ENCODE peak calls at places on chromosomes 5 and 9, in four cellular contexts. U is HCT116, H is K562, E is H1. C is an unnamed sample. For H3K79me2, the result is how much of the 10 kb centered on the place peaks cover.

GRCh38 chr5:150358261-150359095 is 981 bp downstream of the TCOF1 start:
- DNase-seq in U (peak), H (no peak), E (no peak), C (no peak)

GRCh38 chr5:98349251-98349989 is 424.0 kb upstream of the RGMB start:
- DNase-seq in H (peak), U (peak), E (peak), C (no peak)

GRCh38 chr5:174750720-174751119 is 26.3 kb downstream of the MSX2 start:
- DNase-seq in U (no peak), H (no peak), E (no peak), C (no peak)

GRCh38 chr9:125356032-125356431 is 94.4 kb downstream of the GAPVD1 start:
- DNase-seq in H (no peak), E (no peak), U (no peak), C (no peak)

GRCh38 chr9:137077010-137077747 is at the start of gene UAP1L1:
- DNase-seq in H (peak), E (no peak), U (no peak), C (no peak)

GRCh38 chr9:42852133-42852532 is 668.7 kb downstream of the SPATA31A6 start:
- DNase-seq in U (no peak), H (no peak), E (peak), C (no peak)

GRCh38 chr5:35316611-35317307 is 86.5 kb upstream of the PRLR start:
- DNase-seq in U (no peak), H (no peak), E (no peak), C (no peak)

GRCh38 chr9:15206949-15207696 is 99.9 kb downstream of the TTC39B start:
- DNase-seq in E (no peak), H (no peak), U (no peak), C (no peak)

GRCh38 chr5:86974910-86975309 is 292.8 kb upstream of the RASA1 start:
- DNase-seq in U (no peak), E (no peak), H (no peak), C (no peak)

GRCh38 chr5:180830253-180831138 is 27.9 kb upstream of the MGAT1 start:
- DNase-seq in H (no peak), E (no peak), U (no peak), C (no peak)

GRCh38 chr5:80854583-80854982 is 105.6 kb upstream of the RASGRF2 start:
- DNase-seq in U (no peak), H (no peak), E (no peak), C (no peak)

GRCh38 chr5:31811210-31811609 is 172.3 kb downstream of the PDZD2 start:
- DNase-seq in U (peak), E (no peak), H (no peak), C (no peak)
- H3K79me2 ChIP-seq in U (under half), E (under half), H (under half), C (under half)

DNA sequence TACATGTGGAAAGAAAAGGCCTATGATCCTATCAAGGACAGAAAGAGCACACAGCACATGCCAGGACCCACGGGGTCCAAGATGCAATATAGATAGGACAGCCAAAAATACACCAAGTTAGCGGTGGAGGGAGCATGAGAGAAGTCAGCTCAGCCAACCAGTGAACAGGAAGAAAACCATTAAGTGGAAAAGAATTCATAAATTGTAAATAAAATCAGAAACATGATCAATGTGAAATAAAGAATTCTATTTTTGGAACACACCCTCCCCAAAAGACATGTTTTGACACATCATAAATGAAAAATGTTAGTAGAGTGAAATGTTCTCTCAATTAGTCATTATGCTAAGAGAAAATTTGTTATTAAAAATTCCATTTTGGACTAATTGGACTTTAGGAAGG is 35.7 kb downstream of the ATPSCKMT start:
- DNase-seq in E (no peak), U (no peak), H (no peak), C (no peak)
- TF ChIP-seq EGR1 in E (no peak), U (no peak), H (no peak), C (no peak)

DNA sequence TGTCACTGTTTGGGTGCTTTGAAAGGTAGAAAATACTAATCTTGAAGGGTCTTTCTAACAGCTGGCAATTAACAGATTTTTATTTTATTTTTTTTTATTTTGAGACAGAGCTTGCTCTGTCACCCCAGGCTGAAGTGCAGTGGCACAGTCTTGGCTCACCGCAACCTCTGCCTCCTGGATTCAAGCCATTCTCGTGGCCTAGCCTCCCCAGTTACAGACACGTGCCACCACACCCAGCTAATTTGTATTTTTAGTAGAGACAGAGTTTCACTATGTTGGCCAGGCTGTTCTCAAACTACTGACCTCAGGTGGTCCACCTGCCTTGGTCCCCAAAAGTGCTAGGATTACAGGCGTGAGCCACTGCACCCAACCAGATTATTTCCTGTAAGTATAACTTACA is 12.8 kb upstream of the APC start:
- DNase-seq in H (no peak), U (no peak), E (no peak), C (no peak)
- H3K79me2 ChIP-seq in H (under half), U (under half), E (half or more), C (under half)

GRCh38 chr9:111525056-111525977 is at the start of gene ZNF483:
- DNase-seq in H (peak), U (peak), E (peak), C (no peak)
- TF ChIP-seq EGR1 in H (no peak), U (no peak), E (no peak), C (no peak)

GRCh38 chr5:113520429-113520828 is 6.9 kb downstream of the YTHDC2 start:
- DNase-seq in U (no peak), H (no peak), E (no peak), C (peak)
- H3K79me2 ChIP-seq in U (half or more), H (under half), E (under half), C (under half)

DNA sequence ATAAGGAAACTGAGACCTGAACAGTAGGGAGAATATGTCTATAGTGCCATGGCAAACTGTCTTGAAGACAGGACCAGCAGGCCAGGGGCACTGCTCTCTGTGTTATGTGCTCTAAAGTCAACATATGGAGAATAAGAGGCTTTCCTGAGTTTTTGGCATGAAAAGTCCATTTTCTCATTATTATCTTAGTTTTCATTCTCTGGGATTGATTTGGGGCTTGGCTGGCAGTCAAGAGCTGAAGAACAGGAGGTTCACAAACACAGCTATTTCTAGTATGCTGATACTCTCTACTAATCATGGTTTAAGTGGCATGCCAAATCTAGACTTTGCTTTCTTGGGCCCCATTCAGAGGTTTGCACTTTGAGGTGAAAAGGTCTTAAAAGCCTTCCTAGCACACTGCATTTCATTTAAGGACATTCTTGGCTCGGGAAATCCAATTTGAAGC is 404.4 kb downstream of the ZNF608 start:
- DNase-seq in E (no peak), H (no peak), U (no peak), C (no peak)
- TF ChIP-seq EGR1 in E (no peak), H (no peak), U (no peak), C (no peak)

DNA sequence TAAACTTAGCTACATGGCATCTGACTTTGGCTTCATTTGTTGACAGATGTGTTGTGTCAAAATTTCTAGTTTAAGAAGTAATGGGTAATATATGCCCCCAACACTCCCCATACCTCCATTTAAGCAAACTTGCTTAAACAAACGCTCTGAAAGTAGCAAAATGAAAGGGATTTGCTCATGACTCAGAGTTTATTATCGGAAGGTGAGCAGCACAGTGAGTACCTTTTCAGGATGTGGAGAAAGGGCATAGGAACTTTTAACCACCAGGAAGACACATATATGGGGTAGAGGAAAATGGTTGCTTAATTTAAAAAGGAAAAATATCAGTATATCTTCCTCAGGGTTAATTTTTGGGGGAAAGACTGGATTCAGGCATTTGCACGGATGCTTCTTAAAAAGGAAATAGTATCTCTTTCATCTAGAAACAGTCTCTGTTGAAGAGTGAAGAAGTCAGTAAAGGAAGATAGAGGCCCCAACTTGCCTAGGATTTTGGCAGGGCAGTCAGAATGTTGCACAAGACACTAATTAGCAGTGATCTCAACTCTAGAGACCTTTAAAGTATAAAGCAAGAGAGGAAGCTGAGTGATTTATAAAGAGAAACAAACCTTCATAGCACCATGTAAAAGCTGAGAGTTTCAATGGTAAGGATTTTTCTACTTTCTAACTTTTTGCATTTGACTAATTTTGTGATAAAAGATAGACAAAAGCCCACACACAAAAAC is 155.1 kb downstream of the TRIO start:
- DNase-seq in H (no peak), E (no peak), U (no peak), C (no peak)
- H3K79me2 ChIP-seq in H (under half), E (under half), U (under half), C (under half)

DNA sequence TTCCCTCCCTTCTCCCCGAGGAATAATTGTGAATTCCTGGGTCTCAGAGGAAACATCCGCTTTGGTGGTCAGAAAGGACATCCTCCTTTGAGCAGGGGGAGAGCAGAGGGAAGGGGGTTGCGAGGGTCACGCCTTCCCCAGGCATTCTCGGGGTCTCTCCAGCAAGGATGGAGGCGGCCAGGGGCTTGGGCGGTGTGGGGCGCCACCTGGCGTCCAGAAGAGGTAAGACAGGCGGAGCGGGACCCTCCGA is 129.1 kb downstream of the KCNIP1 start:
- DNase-seq in H (peak), U (no peak), E (no peak), C (no peak)
- TF ChIP-seq EGR1 in H (no peak), U (no peak), E (no peak), C (no peak)

DNA sequence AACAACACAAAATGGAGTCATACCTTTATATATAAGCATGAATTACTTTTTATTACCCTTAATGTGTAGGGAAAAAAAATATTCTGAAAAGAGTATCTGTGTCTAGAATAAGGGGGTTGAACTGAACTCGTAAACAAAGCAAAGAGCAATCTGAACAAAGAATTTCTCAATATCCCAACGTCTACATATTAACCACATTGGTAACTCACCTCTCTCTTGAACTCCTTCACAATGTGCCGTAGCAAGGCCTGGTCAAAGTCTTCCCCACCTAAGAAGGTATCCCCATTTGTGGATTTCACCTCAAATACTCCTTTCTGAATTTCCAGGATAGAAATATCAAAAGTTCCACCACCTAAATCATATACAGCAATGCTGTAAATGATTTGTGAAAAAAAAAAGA is 8.4 kb downstream of the HSPA9 start:
- DNase-seq in H (no peak), E (no peak), U (no peak), C (no peak)
- H3K79me2 ChIP-seq in H (half or more), E (half or more), U (half or more), C (under half)

C was measured in GM12878.